ENCODE peak calls at places on chromosome 19, in six cellular contexts. One of them, this sample, is unnamed.

GRCh38 chr19:6536138-6536671 is 5.4 kb downstream of the TNFSF9 start:
- DNase-seq in Right ventricle myocardium superior: no peak
- DNase-seq in right cardiac atrium: peak; percentile 61
- DNase-seq in fibroblast of mammary gland: peak; percentile 41
- DNase-seq in NCI-H774: peak; percentile 6
- DNase-seq in NCI-H510A: no peak
- DNase-seq in this sample: no peak

GRCh38 chr19:38742296-38742695 is 2.0 kb downstream of the CAPN12 start:
- DNase-seq in Right ventricle myocardium superior: no peak
- DNase-seq in right cardiac atrium: no peak
- DNase-seq in fibroblast of mammary gland: no peak
- DNase-seq in NCI-H774: no peak
- DNase-seq in NCI-H510A: no peak
- DNase-seq in this sample: no peak

GRCh38 chr19:24159707-24160106 is 72.7 kb downstream of the ZNF254 start:
- DNase-seq in Right ventricle myocardium superior: no peak
- DNase-seq in right cardiac atrium: no peak
- DNase-seq in fibroblast of mammary gland: peak; percentile 11
- DNase-seq in NCI-H774: no peak
- DNase-seq in NCI-H510A: no peak
- DNase-seq in this sample: peak; percentile 1

GRCh38 chr19:3387645-3388589 is 21.5 kb downstream of the NFIC start:
- DNase-seq in Right ventricle myocardium superior: peak; percentile 92
- DNase-seq in right cardiac atrium: peak; percentile 96
- DNase-seq in fibroblast of mammary gland: peak; percentile 64
- DNase-seq in NCI-H774: peak; percentile 87
- DNase-seq in NCI-H510A: peak; percentile 68
- DNase-seq in this sample: peak; percentile 88

GRCh38 chr19:11191273-11191755 is 6.0 kb downstream of the KANK2 start:
- DNase-seq in Right ventricle myocardium superior: peak; percentile 90
- DNase-seq in right cardiac atrium: peak; percentile 92
- DNase-seq in fibroblast of mammary gland: peak; percentile 83
- DNase-seq in NCI-H774: no peak
- DNase-seq in NCI-H510A: no peak
- DNase-seq in this sample: peak; percentile 85

GRCh38 chr19:1921326-1921725 is 16.1 kb downstream of the ADAT3 start:
- DNase-seq in Right ventricle myocardium superior: no peak
- DNase-seq in right cardiac atrium: no peak
- DNase-seq in fibroblast of mammary gland: no peak
- DNase-seq in NCI-H774: no peak
- DNase-seq in NCI-H510A: no peak
- DNase-seq in this sample: no peak

GRCh38 chr19:28289294-28290063 is 923.5 kb downstream of the UQCRFS1 start:
- DNase-seq in Right ventricle myocardium superior: no peak
- DNase-seq in right cardiac atrium: no peak
- DNase-seq in fibroblast of mammary gland: peak; percentile 51
- DNase-seq in NCI-H774: peak; percentile 79
- DNase-seq in NCI-H510A: no peak
- DNase-seq in this sample: peak; percentile 76

GRCh38 chr19:44718441-44719261 is 19.7 kb downstream of the CEACAM16 start:
- DNase-seq in Right ventricle myocardium superior: peak; percentile 85
- DNase-seq in right cardiac atrium: peak; percentile 90
- DNase-seq in fibroblast of mammary gland: peak; percentile 40
- DNase-seq in NCI-H774: peak; percentile 1
- DNase-seq in NCI-H510A: no peak
- DNase-seq in this sample: peak; percentile 47

GRCh38 chr19:41363753-41364545 is at the start of gene B9D2:
- DNase-seq in Right ventricle myocardium superior: peak; percentile 99
- DNase-seq in right cardiac atrium: peak; percentile 99
- DNase-seq in fibroblast of mammary gland: peak; percentile 98
- DNase-seq in NCI-H774: peak; percentile 95
- DNase-seq in NCI-H510A: peak; percentile 95
- DNase-seq in this sample: peak; percentile 96

GRCh38 chr19:48501446-48501960 is 10.1 kb downstream of the LMTK3 start:
- DNase-seq in Right ventricle myocardium superior: no peak
- DNase-seq in right cardiac atrium: peak; percentile 62
- DNase-seq in fibroblast of mammary gland: no peak
- DNase-seq in NCI-H774: peak; percentile 97
- DNase-seq in NCI-H510A: no peak
- DNase-seq in this sample: no peak

GRCh38 chr19:18357041-18357440 is 16.6 kb downstream of the PGPEP1 start:
- DNase-seq in Right ventricle myocardium superior: no peak
- DNase-seq in right cardiac atrium: no peak
- DNase-seq in fibroblast of mammary gland: no peak
- DNase-seq in NCI-H774: no peak
- DNase-seq in NCI-H510A: no peak
- DNase-seq in this sample: no peak

GRCh38 chr19:7505682-7506384 is 10.1 kb upstream of the ZNF358 start:
- DNase-seq in Right ventricle myocardium superior: no peak
- DNase-seq in right cardiac atrium: peak; percentile 81
- DNase-seq in fibroblast of mammary gland: no peak
- DNase-seq in NCI-H774: peak; percentile 55
- DNase-seq in NCI-H510A: no peak
- DNase-seq in this sample: no peak

GRCh38 chr19:39833464-39834286 is at the start of gene DYRK1B:
- DNase-seq in Right ventricle myocardium superior: peak; percentile 98
- DNase-seq in right cardiac atrium: peak; percentile 99
- DNase-seq in fibroblast of mammary gland: peak; percentile 96
- DNase-seq in NCI-H774: peak; percentile 94
- DNase-seq in NCI-H510A: peak; percentile 91
- DNase-seq in this sample: peak; percentile 99

GRCh38 chr19:29524912-29525870 is 603 bp upstream of the VSTM2B start:
- DNase-seq in Right ventricle myocardium superior: no peak
- DNase-seq in right cardiac atrium: peak; percentile 35
- DNase-seq in fibroblast of mammary gland: no peak
- DNase-seq in NCI-H774: no peak
- DNase-seq in NCI-H510A: no peak
- DNase-seq in this sample: no peak

GRCh38 chr19:14542721-14543328 is 13.4 kb downstream of the TECR start:
- DNase-seq in Right ventricle myocardium superior: no peak
- DNase-seq in right cardiac atrium: no peak
- DNase-seq in fibroblast of mammary gland: peak; percentile 65
- DNase-seq in NCI-H774: no peak
- DNase-seq in NCI-H510A: no peak
- DNase-seq in this sample: peak; percentile 74

GRCh38 chr19:39053276-39054090 is 21.1 kb upstream of the FBXO27 start:
- DNase-seq in Right ventricle myocardium superior: no peak
- DNase-seq in right cardiac atrium: no peak
- DNase-seq in fibroblast of mammary gland: no peak
- DNase-seq in NCI-H774: no peak
- DNase-seq in NCI-H510A: no peak
- DNase-seq in this sample: no peak

GRCh38 chr19:28066161-28066560 is 1146.8 kb downstream of the UQCRFS1 start:
- DNase-seq in Right ventricle myocardium superior: no peak
- DNase-seq in right cardiac atrium: no peak
- DNase-seq in fibroblast of mammary gland: no peak
- DNase-seq in NCI-H774: no peak
- DNase-seq in NCI-H510A: no peak
- DNase-seq in this sample: no peak

GRCh38 chr19:17266975-17267788 is at the start of gene BABAM1:
- DNase-seq in Right ventricle myocardium superior: peak; percentile 95
- DNase-seq in right cardiac atrium: peak; percentile 95
- DNase-seq in fibroblast of mammary gland: peak; percentile 100
- DNase-seq in NCI-H774: peak; percentile 95
- DNase-seq in NCI-H510A: peak; percentile 94
- DNase-seq in this sample: peak; percentile 99

GRCh38 chr19:49556412-49557398 is 23.7 kb downstream of the NOSIP start:
- DNase-seq in Right ventricle myocardium superior: no peak
- DNase-seq in right cardiac atrium: peak; percentile 69
- DNase-seq in fibroblast of mammary gland: peak; percentile 30
- DNase-seq in NCI-H774: no peak
- DNase-seq in NCI-H510A: no peak
- DNase-seq in this sample: no peak

GRCh38 chr19:751501-752341 is 809 bp downstream of the MISP start:
- DNase-seq in Right ventricle myocardium superior: no peak
- DNase-seq in right cardiac atrium: no peak
- DNase-seq in fibroblast of mammary gland: peak; percentile 87
- DNase-seq in NCI-H774: no peak
- DNase-seq in NCI-H510A: no peak
- DNase-seq in this sample: peak; percentile 95

GRCh38 chr19:1804858-1805257 is 7.2 kb downstream of the ATP8B3 start:
- DNase-seq in Right ventricle myocardium superior: no peak
- DNase-seq in right cardiac atrium: no peak
- DNase-seq in fibroblast of mammary gland: no peak
- DNase-seq in NCI-H774: no peak
- DNase-seq in NCI-H510A: no peak
- DNase-seq in this sample: no peak

GRCh38 chr19:56350416-56351045 is 35.9 kb upstream of the ZSCAN5A start:
- DNase-seq in Right ventricle myocardium superior: no peak
- DNase-seq in right cardiac atrium: no peak
- DNase-seq in fibroblast of mammary gland: peak; percentile 51
- DNase-seq in NCI-H774: no peak
- DNase-seq in NCI-H510A: no peak
- DNase-seq in this sample: peak; percentile 23

GRCh38 chr19:12567951-12568350 is 16.7 kb upstream of the ZNF564 start:
- DNase-seq in Right ventricle myocardium superior: no peak
- DNase-seq in right cardiac atrium: no peak
- DNase-seq in fibroblast of mammary gland: peak; percentile 28
- DNase-seq in NCI-H774: no peak
- DNase-seq in NCI-H510A: no peak
- DNase-seq in this sample: peak; percentile 12

GRCh38 chr19:21197589-21198295 is 55.9 kb downstream of the ZNF431 start:
- DNase-seq in Right ventricle myocardium superior: no peak
- DNase-seq in right cardiac atrium: no peak
- DNase-seq in fibroblast of mammary gland: no peak
- DNase-seq in NCI-H774: no peak
- DNase-seq in NCI-H510A: no peak
- DNase-seq in this sample: no peak

GRCh38 chr19:39830406-39830805 is 3.6 kb downstream of the DYRK1B start:
- DNase-seq in Right ventricle myocardium superior: no peak
- DNase-seq in right cardiac atrium: no peak
- DNase-seq in fibroblast of mammary gland: no peak
- DNase-seq in NCI-H774: no peak
- DNase-seq in NCI-H510A: no peak
- DNase-seq in this sample: no peak

GRCh38 chr19:49590971-49591730 is at the start of gene PRR12:
- DNase-seq in Right ventricle myocardium superior: peak; percentile 72
- DNase-seq in right cardiac atrium: peak; percentile 89
- DNase-seq in fibroblast of mammary gland: peak; percentile 65
- DNase-seq in NCI-H774: peak; percentile 60
- DNase-seq in NCI-H510A: peak; percentile 72
- DNase-seq in this sample: peak; percentile 77

GRCh38 chr19:14138576-14139265 is 2.3 kb upstream of the ASF1B start:
- DNase-seq in Right ventricle myocardium superior: peak; percentile 39
- DNase-seq in right cardiac atrium: no peak
- DNase-seq in fibroblast of mammary gland: peak; percentile 40
- DNase-seq in NCI-H774: no peak
- DNase-seq in NCI-H510A: no peak
- DNase-seq in this sample: no peak

GRCh38 chr19:10979950-10980349 is 19.1 kb downstream of the SMARCA4 start:
- DNase-seq in Right ventricle myocardium superior: no peak
- DNase-seq in right cardiac atrium: no peak
- DNase-seq in fibroblast of mammary gland: no peak
- DNase-seq in NCI-H774: no peak
- DNase-seq in NCI-H510A: no peak
- DNase-seq in this sample: no peak

This sample was measured in foreskin fibroblast.